ENCODE peak calls at places on chromosomes 6 and 20, in four cellular contexts. N is IMR-90, Q is upper lobe of left lung, F is ovary. P is an unnamed sample.

GRCh38 chr20:3622411-3622810 is 40.8 kb downstream of the GFRA4 start:
- DNase-seq in F (no peak), Q (no peak), N (no peak), P (no peak)

GRCh38 chr20:62529916-62530642 is 54.3 kb upstream of the GATA5 start:
- DNase-seq in Q (peak; percentile 54), F (no peak), N (no peak), P (peak; percentile 77)

GRCh38 chr6:82740066-82740465 is 325.6 kb downstream of the UBE3D start:
- DNase-seq in Q (no peak), F (no peak), N (no peak), P (no peak)

GRCh38 chr20:815226-815625 is 18.3 kb upstream of the FAM110A start:
- DNase-seq in N (no peak), F (no peak), Q (peak; percentile 31), P (no peak)

GRCh38 chr20:57993738-57994431 is 234.6 kb downstream of the ANKRD60 start:
- DNase-seq in N (no peak), Q (no peak), F (no peak), P (no peak)

GRCh38 chr6:44078795-44079671 is 48.2 kb downstream of the MRPL14 start:
- DNase-seq in Q (no peak), N (peak; percentile 67), F (peak; percentile 41), P (peak; percentile 80)

GRCh38 chr6:138011413-138011812 is 95.8 kb downstream of the PERP start:
- DNase-seq in Q (no peak), F (no peak), N (no peak), P (no peak)

GRCh38 chr6:157274116-157274470 is 49.2 kb downstream of the TMEM242 start:
- DNase-seq in Q (no peak), N (no peak), F (no peak), P (no peak)

GRCh38 chr20:17631576-17632319 is 50.3 kb downstream of the RRBP1 start:
- DNase-seq in N (no peak), F (no peak), Q (no peak), P (no peak)

GRCh38 chr20:21166801-21167200 is 40.9 kb downstream of the KIZ start:
- DNase-seq in Q (no peak), N (no peak), F (no peak), P (no peak)

GRCh38 chr20:49276895-49277785 is 717 bp downstream of the ZNFX1 start:
- DNase-seq in Q (peak; percentile 84), F (peak; percentile 37), N (no peak), P (peak; percentile 28)

GRCh38 chr20:50857348-50857747 is 62.5 kb downstream of the BCAS4 start:
- DNase-seq in F (no peak), N (no peak), Q (no peak), P (no peak)

GRCh38 chr20:50862546-50862945 is 67.7 kb downstream of the BCAS4 start:
- DNase-seq in F (no peak), Q (no peak), N (no peak), P (peak; percentile 41)

GRCh38 chr20:50858525-50858924 is 63.7 kb downstream of the BCAS4 start:
- DNase-seq in Q (no peak), N (no peak), F (no peak), P (no peak)

GRCh38 chr20:50859161-50859560 is 64.3 kb downstream of the BCAS4 start:
- DNase-seq in F (no peak), N (no peak), Q (no peak), P (no peak)

GRCh38 chr20:50861012-50861411 is 66.2 kb downstream of the BCAS4 start:
- DNase-seq in F (no peak), Q (peak; percentile 59), N (no peak), P (no peak)
- TF ChIP-seq POLR2A in F (no peak), Q (no peak), N (no peak), P (no peak)

DNA sequence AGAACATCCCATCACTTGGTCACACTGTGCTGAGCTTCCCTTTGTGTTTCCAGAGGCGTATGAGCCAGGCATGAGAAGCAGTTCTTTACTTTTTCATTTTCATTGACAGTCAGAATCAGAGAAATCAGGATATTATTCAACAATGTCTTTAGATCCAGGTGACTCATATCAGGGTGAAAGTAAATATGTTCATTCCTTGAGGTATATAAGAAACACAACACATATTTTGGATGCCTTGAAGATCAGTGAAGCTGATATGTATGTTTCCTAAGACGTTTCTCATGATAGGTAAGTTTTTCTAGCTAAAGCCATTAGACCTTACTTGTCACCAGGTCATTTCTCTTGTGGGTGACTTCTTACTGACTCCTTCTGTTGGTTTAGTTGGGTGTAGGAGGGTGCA is 505.6 kb downstream of the CDH26 start:
- DNase-seq in Q (no peak), N (no peak), F (no peak), P (no peak)
- H3K9me3 ChIP-seq in Q (no peaks in the 10 kb centered on the region), N (peaks cover 2% of the 10 kb centered on the region), F (no peaks in the 10 kb centered on the region), P (no peaks in the 10 kb centered on the region)

GRCh38 chr6:165636015-165636414 is 27.0 kb downstream of the PDE10A start:
- DNase-seq in N (peak; percentile 46), F (no peak), Q (no peak), P (no peak)
- H3K4me3 ChIP-seq in N (no peak overlapping the region), F (no peak overlapping the region), Q (no peak overlapping the region), P (no peak overlapping the region)

GRCh38 chr6:31144970-31145340 is 6.1 kb upstream of the PSORS1C2 start:
- DNase-seq in F (no peak), N (no peak), Q (no peak), P (no peak)
- TF ChIP-seq POLR2A in F (no peak), N (no peak), Q (no peak), P (no peak)

GRCh38 chr6:40205004-40205403 is 270.7 kb upstream of the MOCS1 start:
- DNase-seq in Q (no peak), F (no peak), N (no peak), P (no peak)
- H3K9me3 ChIP-seq in Q (no peaks in the 10 kb centered on the region), F (no peaks in the 10 kb centered on the region), N (peaks cover 9% of the 10 kb centered on the region), P (no peaks in the 10 kb centered on the region)

DNA sequence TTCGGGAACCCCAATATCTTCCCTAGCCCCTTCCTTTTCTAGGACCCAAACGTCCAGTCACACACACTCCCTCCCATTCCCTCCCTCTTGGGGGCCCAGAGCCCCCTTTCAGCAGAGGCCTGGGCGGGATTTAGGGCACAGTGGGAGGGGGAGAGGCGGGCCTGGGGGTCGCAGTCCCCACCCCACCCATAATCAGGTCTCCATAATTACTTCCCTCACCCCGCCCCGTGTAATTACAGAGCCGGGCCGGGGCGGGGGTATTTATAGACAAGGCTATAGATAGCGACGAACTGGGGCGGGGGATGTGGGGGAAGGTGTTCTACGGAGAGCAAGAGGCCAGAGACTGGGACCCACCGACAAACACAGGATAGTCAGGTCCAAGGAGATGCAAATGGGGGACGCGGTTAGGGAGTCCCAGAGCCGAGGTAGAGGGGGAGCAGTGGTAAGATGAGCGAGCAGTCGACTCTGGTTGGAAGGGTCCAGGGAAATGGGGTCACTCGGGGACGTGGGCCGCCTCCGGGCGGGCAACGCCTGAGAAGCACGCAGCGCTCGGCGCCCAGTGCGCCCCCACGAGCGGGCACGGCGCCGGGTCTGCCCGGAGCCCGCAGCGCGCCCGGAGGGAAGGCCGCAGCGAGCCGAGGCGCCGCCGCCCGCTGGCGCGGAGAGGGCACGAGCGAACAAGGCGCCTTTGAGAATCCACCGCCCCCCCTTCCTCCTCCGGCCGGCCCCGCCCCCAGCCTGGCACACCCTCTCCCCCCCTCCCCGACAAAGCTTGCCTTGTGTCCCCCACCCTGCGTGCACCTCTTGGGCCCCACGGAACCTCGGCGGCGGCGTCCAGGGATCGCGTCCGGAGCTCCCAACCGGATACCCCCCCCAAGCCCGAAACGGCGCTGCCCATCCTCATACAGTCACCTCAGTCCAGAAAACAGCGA is 670 bp upstream of the COL11A2 start:
- DNase-seq in N (no peak), Q (peak; percentile 90), F (peak; percentile 41), P (peak; percentile 41)
- H3K4me3 ChIP-seq in N (peak overlapping the region; percentile 43), Q (peak overlapping the region; percentile 40), F (peak overlapping the region; percentile 27), P (peak overlapping the region; percentile 40)

GRCh38 chr6:29748391-29749352 is 25.4 kb downstream of the HLA-F start:
- DNase-seq in Q (peak; percentile 94), F (peak; percentile 94), N (peak; percentile 59), P (peak; percentile 96)
- TF ChIP-seq POLR2A in Q (peak; percentile 91), F (peak; percentile 23), N (no peak), P (no peak)

GRCh38 chr20:31237763-31238162 is 19.7 kb upstream of the DEFB115 start:
- DNase-seq in N (no peak), Q (no peak), F (no peak), P (no peak)
- H3K9me3 ChIP-seq in N (peaks cover 25% of the 10 kb centered on the region), Q (peaks cover 37% of the 10 kb centered on the region), F (peaks cover 6% of the 10 kb centered on the region), P (no peaks in the 10 kb centered on the region)

GRCh38 chr6:30721198-30722024 is 1.3 kb downstream of the TUBB start:
- DNase-seq in Q (peak; percentile 99), N (peak; percentile 87), F (peak; percentile 91), P (peak; percentile 94)

GRCh38 chr6:30717129-30717844 is at the start of gene MDC1:
- DNase-seq in Q (peak; percentile 96), N (peak; percentile 100), F (peak; percentile 99), P (peak; percentile 100)

GRCh38 chr6:30719791-30720737 is at the start of gene TUBB:
- DNase-seq in F (peak; percentile 96), Q (peak; percentile 99), N (peak; percentile 97), P (peak; percentile 99)

GRCh38 chr6:30720738-30721197 is 616 bp downstream of the TUBB start:
- DNase-seq in F (peak; percentile 77), Q (peak; percentile 91), N (peak; percentile 32), P (peak; percentile 84)

GRCh38 chr6:30719356-30719755 is 796 bp upstream of the TUBB start:
- DNase-seq in N (no peak), F (no peak), Q (no peak), P (no peak)
- H3K4me3 ChIP-seq in N (peak overlapping the region; percentile 59), F (peak overlapping the region; percentile 39), Q (peak overlapping the region; percentile 64), P (peak overlapping the region; percentile 99)

P was measured in testis.